ENCODE peak calls at places on chromosome 9, in ten cellular contexts. H, B, U, G, N, Y, X, I, Z and V are unnamed samples.

GRCh38 chr9:137672907-137673791 is 54.3 kb downstream of the EHMT1 start:
- DNase-seq in H (no peak), B (peak), U (peak), G (peak), N (peak), Y (peak), X (no peak), I (no peak), Z (no peak), V (peak)

GRCh38 chr9:112179816-112180215 is 4.7 kb upstream of the SUSD1 start:
- DNase-seq in H (no peak), B (no peak), U (no peak), G (no peak), N (no peak), Y (no peak), X (no peak), I (no peak), Z (no peak), V (no peak)

GRCh38 chr9:98118640-98119601 is at the start of gene TRIM14:
- DNase-seq in H (peak), B (peak), U (peak), G (peak), N (peak), Y (peak), X (no peak), I (peak), Z (peak), V (peak)

GRCh38 chr9:138038244-138038671 is 160.7 kb downstream of the CACNA1B start:
- DNase-seq in H (no peak), B (no peak), U (no peak), G (no peak), N (no peak), Y (no peak), X (peak), I (no peak), Z (peak), V (no peak)

GRCh38 chr9:8616419-8616818 is 816.8 kb upstream of the DMAC1 start:
- DNase-seq in H (no peak), B (no peak), U (no peak), G (no peak), N (no peak), Y (no peak), X (no peak), I (no peak), Z (no peak), V (no peak)

GRCh38 chr9:81605154-81605670 is 84.1 kb downstream of the TLE1 start:
- DNase-seq in H (no peak), B (no peak), U (no peak), G (no peak), N (no peak), Y (peak), X (no peak), I (no peak), Z (no peak), V (no peak)

GRCh38 chr9:97710356-97711222 is 13.4 kb upstream of the XPA start:
- DNase-seq in H (peak), B (no peak), U (peak), G (peak), N (peak), Y (peak), X (no peak), I (peak), Z (no peak), V (peak)

GRCh38 chr9:130129425-130130061 is 42.7 kb upstream of the NCS1 start:
- DNase-seq in H (no peak), B (peak), U (peak), G (no peak), N (no peak), Y (no peak), X (no peak), I (no peak), Z (no peak), V (peak)

GRCh38 chr9:128091144-128091543 is 23.1 kb downstream of the SLC25A25 start:
- DNase-seq in H (peak), B (no peak), U (no peak), G (peak), N (peak), Y (peak), X (peak), I (peak), Z (no peak), V (no peak)

GRCh38 chr9:138077898-138078540 is 200.4 kb downstream of the CACNA1B start:
- DNase-seq in H (no peak), B (no peak), U (no peak), G (no peak), N (no peak), Y (no peak), X (peak), I (no peak), Z (peak), V (no peak)

GRCh38 chr9:33498387-33498786 is 24.7 kb upstream of the NOL6 start:
- DNase-seq in H (no peak), B (no peak), U (no peak), G (peak), N (no peak), Y (peak), X (no peak), I (no peak), Z (no peak), V (peak)

GRCh38 chr9:72749276-72749675 is 203.6 kb downstream of the ALDH1A1 start:
- DNase-seq in H (no peak), B (no peak), U (no peak), G (no peak), N (no peak), Y (peak), X (no peak), I (no peak), Z (no peak), V (no peak)

GRCh38 chr9:72755836-72756235 is 197.0 kb downstream of the ALDH1A1 start:
- DNase-seq in H (no peak), B (no peak), U (no peak), G (no peak), N (no peak), Y (no peak), X (no peak), I (no peak), Z (no peak), V (no peak)

GRCh38 chr9:72758944-72759343 is 193.9 kb downstream of the ALDH1A1 start:
- DNase-seq in H (no peak), B (no peak), U (no peak), G (no peak), N (no peak), Y (no peak), X (no peak), I (no peak), Z (no peak), V (no peak)

GRCh38 chr9:72751541-72751940 is 201.3 kb downstream of the ALDH1A1 start:
- DNase-seq in H (no peak), B (no peak), U (no peak), G (no peak), N (no peak), Y (no peak), X (no peak), I (no peak), Z (no peak), V (no peak)

DNA sequence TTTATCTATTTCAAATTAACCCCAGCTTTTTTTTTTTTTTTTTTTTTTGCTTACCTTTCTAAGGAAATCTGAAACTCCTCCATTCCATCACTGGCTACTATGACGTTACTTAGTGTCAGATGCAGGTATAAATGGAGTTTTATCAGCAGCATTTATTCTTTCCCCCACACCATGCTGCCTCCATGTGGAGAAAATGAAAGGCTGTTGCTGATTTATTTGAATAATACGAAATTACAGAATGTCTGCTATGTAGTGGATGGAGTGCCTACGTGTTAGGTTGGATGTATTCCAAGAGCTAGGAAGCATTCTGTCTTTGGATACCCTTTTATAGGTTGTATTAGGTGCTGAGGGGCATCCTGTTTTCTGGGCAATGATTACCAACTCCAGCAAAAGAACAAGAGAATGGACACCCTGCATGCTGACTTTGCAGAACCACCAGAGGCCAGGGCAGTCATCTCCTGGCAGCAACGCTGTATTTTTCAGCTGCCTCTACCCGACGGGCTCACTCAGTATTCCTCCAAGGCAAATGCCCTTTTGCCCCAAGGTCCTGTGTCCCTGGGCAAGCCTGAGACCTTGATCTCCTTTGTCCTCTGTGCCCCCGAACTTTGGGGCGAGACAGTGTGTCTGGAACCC is 199.5 kb downstream of the ALDH1A1 start:
- DNase-seq in H (no peak), B (no peak), U (no peak), G (peak), N (peak), Y (peak), X (no peak), I (no peak), Z (no peak), V (no peak)
- TF ChIP-seq CTCF in H (peak), B (no peak), U (no peak), G (no peak), N (peak), Y (peak), X (peak), I (no peak), Z (peak), V (peak)

DNA sequence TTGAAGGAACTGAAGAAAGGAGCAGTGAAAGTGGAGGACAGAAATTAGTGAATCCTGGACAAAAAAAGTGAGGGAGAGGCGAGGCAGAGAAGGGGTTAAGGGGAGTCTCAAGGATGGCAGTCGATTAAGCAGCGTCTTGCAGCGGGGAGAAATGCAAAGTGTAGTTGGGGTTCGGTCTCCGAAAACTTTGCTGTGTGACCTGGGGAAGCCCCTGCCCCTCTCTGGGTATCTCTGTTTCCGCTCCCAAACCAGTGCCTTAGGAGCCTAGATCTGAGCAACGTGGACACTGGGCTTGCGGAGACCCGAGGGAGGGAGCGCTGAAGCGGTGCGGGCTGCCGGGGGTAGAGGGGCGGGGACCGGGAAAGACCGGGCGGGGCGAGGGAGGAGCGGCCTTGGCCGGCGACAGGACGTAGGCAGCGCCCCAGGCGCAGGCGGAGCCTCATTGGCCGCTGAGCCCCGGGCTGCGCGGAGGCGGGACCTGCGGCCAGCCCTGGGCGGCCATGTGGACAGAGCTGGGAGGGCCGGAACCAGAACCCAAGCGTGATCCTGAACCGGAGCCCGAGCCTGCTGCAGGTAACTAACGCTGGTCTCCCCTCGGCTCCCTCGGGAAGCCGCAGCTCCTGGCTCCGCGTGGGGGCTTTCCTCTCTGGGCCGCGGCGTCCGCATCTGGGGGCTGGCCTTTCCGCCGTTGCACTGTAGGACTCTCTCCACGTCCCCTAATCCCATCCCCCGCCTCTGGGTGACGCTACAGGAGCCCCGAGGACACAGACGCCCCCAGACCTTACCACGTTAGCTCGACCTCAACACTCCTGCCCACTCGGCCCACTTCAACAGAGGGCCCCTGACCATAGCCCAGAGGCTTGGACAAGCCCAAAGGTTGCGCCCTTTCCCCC is at the start of gene ALDH1B1:
- DNase-seq in H (peak), B (peak), U (peak), G (peak), N (peak), Y (peak), X (peak), I (peak), Z (peak), V (peak)
- TF ChIP-seq CTCF in H (no peak), B (peak), U (no peak), G (no peak), N (peak), Y (no peak), X (peak), I (no peak), Z (no peak), V (peak)

DNA sequence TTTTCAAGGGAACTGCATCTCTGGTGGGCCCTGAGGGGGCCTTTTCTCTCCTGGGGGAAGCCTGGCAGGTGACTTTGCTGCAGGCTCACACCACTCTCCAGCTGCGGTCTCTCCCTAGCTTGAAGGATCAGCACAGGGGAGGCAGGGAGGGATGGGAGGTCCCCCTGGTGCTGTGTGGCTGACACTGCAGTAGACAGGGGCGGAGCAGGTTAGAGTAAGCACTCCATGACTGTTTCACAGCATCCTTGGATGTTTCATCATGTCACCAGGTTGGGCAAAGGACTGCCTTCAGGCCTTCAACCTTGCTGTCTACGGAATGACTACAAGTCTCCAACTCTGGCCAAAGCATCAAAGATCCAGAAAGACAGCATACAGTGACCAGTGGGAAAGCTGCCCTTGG is 470.7 kb downstream of the CDK5RAP2 start:
- DNase-seq in H (no peak), B (no peak), U (peak), G (no peak), N (no peak), Y (no peak), X (no peak), I (peak), Z (no peak), V (peak)
- TF ChIP-seq CTCF in H (no peak), B (no peak), U (no peak), G (no peak), N (no peak), Y (no peak), X (no peak), I (peak), Z (no peak), V (peak)

GRCh38 chr9:108444400-108445358 is 411.1 kb downstream of the ACTL7B start:
- DNase-seq in H (no peak), B (no peak), U (no peak), G (peak), N (peak), Y (peak), X (no peak), I (no peak), Z (no peak), V (no peak)
- TF ChIP-seq CTCF in H (no peak), B (no peak), U (no peak), G (no peak), N (no peak), Y (no peak), X (no peak), I (no peak), Z (no peak), V (no peak)

DNA sequence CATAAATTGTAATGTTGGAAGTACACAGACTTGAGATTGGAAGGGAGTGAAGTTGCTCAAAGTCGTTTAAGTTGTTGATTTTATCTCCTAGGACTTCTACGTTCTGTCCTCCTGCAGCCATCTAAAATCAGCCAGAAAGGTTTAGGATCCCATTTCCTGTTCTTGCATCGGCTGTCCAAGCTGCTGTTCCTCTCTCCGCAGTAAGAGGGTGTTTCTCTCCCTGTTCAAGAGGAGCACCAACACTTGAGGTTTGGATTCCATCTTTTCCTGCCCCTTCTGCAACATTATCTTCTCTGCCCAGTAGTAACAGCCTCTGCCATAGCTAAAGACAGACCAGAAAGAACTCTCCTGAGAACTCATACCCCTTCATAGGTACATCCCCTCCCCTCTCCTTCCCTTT is 373.4 kb downstream of the GADD45G start:
- DNase-seq in H (no peak), B (no peak), U (no peak), G (no peak), N (no peak), Y (peak), X (no peak), I (no peak), Z (no peak), V (no peak)
- TF ChIP-seq CTCF in H (peak), B (no peak), U (no peak), G (no peak), N (peak), Y (peak), X (peak), I (no peak), Z (peak), V (no peak)

DNA sequence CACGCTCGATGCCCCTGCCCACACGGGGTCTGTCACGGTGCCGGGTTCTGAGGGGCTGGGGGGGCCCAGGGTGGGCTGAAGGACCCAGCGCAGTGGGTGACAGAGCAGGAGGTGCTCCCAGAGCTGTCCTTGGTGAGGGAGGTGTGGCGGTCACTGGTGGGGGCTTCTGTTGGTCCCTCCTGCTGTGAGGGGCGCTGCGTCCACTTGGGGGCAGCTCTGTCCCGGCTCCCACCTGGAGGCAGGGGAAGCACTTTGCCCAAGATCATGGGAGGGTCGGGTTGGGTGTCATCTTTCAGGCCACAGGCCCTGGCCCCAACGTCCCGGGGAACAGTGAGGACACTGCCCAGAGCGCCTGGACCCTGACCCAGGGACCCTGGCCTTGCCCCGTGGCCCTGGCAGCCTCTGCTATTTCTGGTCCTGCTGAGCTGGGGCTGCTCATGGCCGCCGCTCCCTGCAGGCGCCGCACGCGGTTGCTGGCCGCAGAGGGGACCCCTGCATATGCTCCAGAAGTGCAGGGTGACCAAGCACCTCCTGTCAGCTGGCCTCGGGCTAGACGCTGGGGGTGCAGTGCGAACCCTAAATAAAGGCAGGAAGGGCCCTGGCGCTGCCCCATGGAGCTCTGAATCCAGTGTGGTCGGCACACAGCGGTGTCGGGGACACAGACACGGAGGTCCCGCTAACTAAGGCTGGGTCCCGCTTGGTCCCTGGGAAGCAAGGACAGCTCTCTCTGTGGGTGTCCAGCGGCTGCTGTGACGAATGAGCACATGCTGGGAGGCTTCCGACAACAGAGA is 11.6 kb upstream of the RNU6ATAC start:
- DNase-seq in H (peak), B (no peak), U (no peak), G (no peak), N (no peak), Y (no peak), X (no peak), I (no peak), Z (peak), V (no peak)
- TF ChIP-seq CTCF in H (peak), B (no peak), U (no peak), G (no peak), N (peak), Y (no peak), X (peak), I (no peak), Z (peak), V (no peak)

GRCh38 chr9:72037571-72037970 is 22.8 kb downstream of the C9orf57 start:
- DNase-seq in H (no peak), B (no peak), U (no peak), G (no peak), N (peak), Y (no peak), X (no peak), I (no peak), Z (no peak), V (no peak)
- TF ChIP-seq CTCF in H (no peak), B (no peak), U (no peak), G (no peak), N (no peak), Y (no peak), X (no peak), I (no peak), Z (no peak), V (no peak)